ENCODE peak calls at places on chromosomes 13 and 19, in six cellular contexts. One of them, this sample, is unnamed.

GRCh38 chr13:88103824-88104223 is 432.7 kb downstream of the SLITRK5 start:
- DNase-seq in stomach: no peak
- DNase-seq in ascending aorta: no peak
- DNase-seq in cardiac muscle cell: peak; percentile 14
- DNase-seq in thoracic aorta: no peak
- DNase-seq in heart left ventricle: no peak
- DNase-seq in this sample: no peak

GRCh38 chr13:49125964-49126363 is 94.2 kb upstream of the MLNR start:
- DNase-seq in ascending aorta: no peak
- DNase-seq in cardiac muscle cell: no peak
- DNase-seq in thoracic aorta: no peak
- DNase-seq in stomach: no peak
- DNase-seq in heart left ventricle: no peak
- DNase-seq in this sample: no peak

GRCh38 chr13:95298971-95299627 is 2.2 kb downstream of the ABCC4 start:
- DNase-seq in cardiac muscle cell: no peak
- DNase-seq in ascending aorta: no peak
- DNase-seq in thoracic aorta: no peak
- DNase-seq in heart left ventricle: no peak
- DNase-seq in stomach: no peak
- DNase-seq in this sample: no peak

GRCh38 chr13:76707360-76707759 is 178.8 kb downstream of the KCTD12 start:
- DNase-seq in ascending aorta: no peak
- DNase-seq in heart left ventricle: no peak
- DNase-seq in cardiac muscle cell: no peak
- DNase-seq in thoracic aorta: no peak
- DNase-seq in stomach: no peak
- DNase-seq in this sample: no peak

GRCh38 chr13:42740753-42741152 is 40.6 kb upstream of the FAM216B start:
- DNase-seq in ascending aorta: no peak
- DNase-seq in heart left ventricle: peak; percentile 73
- DNase-seq in stomach: peak; percentile 73
- DNase-seq in cardiac muscle cell: no peak
- DNase-seq in thoracic aorta: no peak
- DNase-seq in this sample: no peak

GRCh38 chr13:112170823-112171569 is 104.0 kb downstream of the SOX1 start:
- DNase-seq in thoracic aorta: no peak
- DNase-seq in heart left ventricle: no peak
- DNase-seq in ascending aorta: no peak
- DNase-seq in cardiac muscle cell: no peak
- DNase-seq in stomach: no peak
- DNase-seq in this sample: peak; percentile 46

GRCh38 chr13:107678075-107678689 is 537.2 kb downstream of the LIG4 start:
- DNase-seq in heart left ventricle: no peak
- DNase-seq in cardiac muscle cell: peak; percentile 15
- DNase-seq in ascending aorta: no peak
- DNase-seq in stomach: no peak
- DNase-seq in thoracic aorta: no peak
- DNase-seq in this sample: no peak

GRCh38 chr13:40813662-40814454 is 24.4 kb downstream of the SLC25A15 start:
- DNase-seq in ascending aorta: no peak
- DNase-seq in stomach: no peak
- DNase-seq in thoracic aorta: no peak
- DNase-seq in heart left ventricle: no peak
- DNase-seq in cardiac muscle cell: peak; percentile 36
- DNase-seq in this sample: peak; percentile 38

GRCh38 chr19:29753190-29753933 is 38.3 kb upstream of the C19orf12 start:
- DNase-seq in heart left ventricle: no peak
- DNase-seq in thoracic aorta: no peak
- DNase-seq in stomach: no peak
- DNase-seq in cardiac muscle cell: no peak
- DNase-seq in ascending aorta: no peak
- DNase-seq in this sample: no peak

GRCh38 chr13:85099245-85099644 is 700.0 kb downstream of the SLITRK6 start:
- DNase-seq in ascending aorta: no peak
- DNase-seq in thoracic aorta: no peak
- DNase-seq in stomach: no peak
- DNase-seq in cardiac muscle cell: no peak
- DNase-seq in heart left ventricle: no peak
- DNase-seq in this sample: no peak

GRCh38 chr19:36421749-36422481 is 3.5 kb upstream of the ZFP82 start:
- DNase-seq in ascending aorta: no peak
- DNase-seq in cardiac muscle cell: no peak
- DNase-seq in thoracic aorta: no peak
- DNase-seq in stomach: no peak
- DNase-seq in heart left ventricle: no peak
- DNase-seq in this sample: peak; percentile 79

GRCh38 chr13:96119921-96120320 is 30.0 kb downstream of the HS6ST3 start:
- DNase-seq in stomach: no peak
- DNase-seq in cardiac muscle cell: no peak
- DNase-seq in heart left ventricle: no peak
- DNase-seq in thoracic aorta: no peak
- DNase-seq in ascending aorta: no peak
- DNase-seq in this sample: no peak

GRCh38 chr19:51000426-51000825 is 978 bp downstream of the KLK8 start:
- DNase-seq in heart left ventricle: no peak
- DNase-seq in stomach: no peak
- DNase-seq in thoracic aorta: no peak
- DNase-seq in cardiac muscle cell: no peak
- DNase-seq in ascending aorta: no peak
- DNase-seq in this sample: no peak

GRCh38 chr19:2695288-2695866 is 7.1 kb downstream of the GNG7 start:
- DNase-seq in cardiac muscle cell: peak; percentile 26
- DNase-seq in heart left ventricle: peak; percentile 78
- DNase-seq in stomach: no peak
- DNase-seq in thoracic aorta: no peak
- DNase-seq in ascending aorta: no peak
- DNase-seq in this sample: no peak

GRCh38 chr13:112819816-112820215 is 130.0 kb downstream of the ATP11A start:
- DNase-seq in heart left ventricle: no peak
- DNase-seq in cardiac muscle cell: peak; percentile 60
- DNase-seq in ascending aorta: no peak
- DNase-seq in stomach: peak; percentile 24
- DNase-seq in thoracic aorta: no peak
- DNase-seq in this sample: no peak

GRCh38 chr19:10332158-10332964 is 968 bp downstream of the RAVER1 start:
- DNase-seq in cardiac muscle cell: no peak
- DNase-seq in heart left ventricle: no peak
- DNase-seq in thoracic aorta: no peak
- DNase-seq in ascending aorta: no peak
- DNase-seq in stomach: no peak
- DNase-seq in this sample: no peak

GRCh38 chr19:2969104-2969504 is 8.3 kb upstream of the TLE6 start:
- DNase-seq in thoracic aorta: no peak
- DNase-seq in stomach: peak; percentile 58
- DNase-seq in ascending aorta: no peak
- DNase-seq in heart left ventricle: peak; percentile 81
- DNase-seq in cardiac muscle cell: no peak
- DNase-seq in this sample: no peak

GRCh38 chr19:5389353-5389752 is 48.7 kb upstream of the PTPRS start:
- DNase-seq in cardiac muscle cell: no peak
- DNase-seq in stomach: no peak
- DNase-seq in ascending aorta: no peak
- DNase-seq in heart left ventricle: no peak
- DNase-seq in thoracic aorta: no peak
- DNase-seq in this sample: no peak

GRCh38 chr13:111575719-111576118 is 255.3 kb downstream of the TEX29 start:
- DNase-seq in cardiac muscle cell: no peak
- DNase-seq in ascending aorta: no peak
- DNase-seq in heart left ventricle: no peak
- DNase-seq in thoracic aorta: no peak
- DNase-seq in stomach: no peak
- DNase-seq in this sample: no peak

GRCh38 chr19:29367701-29368306 is 154.9 kb upstream of the UQCRFS1 start:
- DNase-seq in thoracic aorta: no peak
- DNase-seq in heart left ventricle: no peak
- DNase-seq in stomach: no peak
- DNase-seq in cardiac muscle cell: no peak
- DNase-seq in ascending aorta: no peak
- DNase-seq in this sample: no peak

GRCh38 chr19:51224163-51224641 is 678 bp upstream of the CD33 start:
- DNase-seq in thoracic aorta: no peak
- DNase-seq in cardiac muscle cell: no peak
- DNase-seq in ascending aorta: no peak
- DNase-seq in stomach: no peak
- DNase-seq in heart left ventricle: no peak
- DNase-seq in this sample: no peak

GRCh38 chr19:19526581-19527370 is 1.9 kb upstream of the YJEFN3 start:
- DNase-seq in cardiac muscle cell: no peak
- DNase-seq in ascending aorta: no peak
- DNase-seq in heart left ventricle: no peak
- DNase-seq in stomach: no peak
- DNase-seq in thoracic aorta: no peak
- DNase-seq in this sample: no peak

GRCh38 chr19:10416380-10417257 is 3.7 kb upstream of the PDE4A start:
- DNase-seq in thoracic aorta: peak; percentile 68
- DNase-seq in stomach: peak; percentile 90
- DNase-seq in ascending aorta: peak; percentile 74
- DNase-seq in heart left ventricle: peak; percentile 83
- DNase-seq in cardiac muscle cell: peak; percentile 89
- DNase-seq in this sample: peak; percentile 97

GRCh38 chr13:33164331-33164730 is 121.2 kb downstream of the STARD13 start:
- DNase-seq in stomach: no peak
- DNase-seq in cardiac muscle cell: no peak
- DNase-seq in ascending aorta: no peak
- DNase-seq in thoracic aorta: no peak
- DNase-seq in heart left ventricle: no peak
- DNase-seq in this sample: no peak

GRCh38 chr19:19110410-19111137 is 27.7 kb downstream of the TMEM161A start:
- DNase-seq in stomach: no peak
- DNase-seq in cardiac muscle cell: peak; percentile 67
- DNase-seq in ascending aorta: no peak
- DNase-seq in thoracic aorta: no peak
- DNase-seq in heart left ventricle: no peak
- DNase-seq in this sample: peak; percentile 83

GRCh38 chr13:74904547-74904946 is 577.4 kb downstream of the TBC1D4 start:
- DNase-seq in thoracic aorta: no peak
- DNase-seq in heart left ventricle: no peak
- DNase-seq in ascending aorta: no peak
- DNase-seq in stomach: no peak
- DNase-seq in cardiac muscle cell: no peak
- DNase-seq in this sample: no peak

GRCh38 chr19:18137242-18137641 is 15.7 kb upstream of the PIK3R2 start:
- DNase-seq in cardiac muscle cell: no peak
- DNase-seq in thoracic aorta: no peak
- DNase-seq in heart left ventricle: no peak
- DNase-seq in stomach: no peak
- DNase-seq in ascending aorta: no peak
- DNase-seq in this sample: no peak

GRCh38 chr13:96967248-96967745 is 27.0 kb downstream of the OXGR1 start:
- DNase-seq in cardiac muscle cell: no peak
- DNase-seq in heart left ventricle: no peak
- DNase-seq in thoracic aorta: no peak
- DNase-seq in ascending aorta: no peak
- DNase-seq in stomach: no peak
- DNase-seq in this sample: no peak

GRCh38 chr13:61136101-61136500 is 279.5 kb downstream of the PCDH20 start:
- DNase-seq in cardiac muscle cell: peak; percentile 24
- DNase-seq in thoracic aorta: no peak
- DNase-seq in heart left ventricle: no peak
- DNase-seq in stomach: no peak
- DNase-seq in ascending aorta: no peak
- DNase-seq in this sample: no peak

GRCh38 chr13:59094149-59094548 is 1069.6 kb downstream of the DIAPH3 start:
- DNase-seq in stomach: no peak
- DNase-seq in heart left ventricle: no peak
- DNase-seq in cardiac muscle cell: no peak
- DNase-seq in ascending aorta: no peak
- DNase-seq in thoracic aorta: no peak
- DNase-seq in this sample: no peak

GRCh38 chr19:7923295-7924191 is 2.4 kb downstream of the CTXN1 start:
- DNase-seq in stomach: no peak
- DNase-seq in heart left ventricle: no peak
- DNase-seq in ascending aorta: no peak
- DNase-seq in cardiac muscle cell: no peak
- DNase-seq in thoracic aorta: no peak
- DNase-seq in this sample: peak; percentile 74
- H3K4me1 ChIP-seq in stomach: peaks cover 65% of the 10 kb centered on the region
- H3K4me1 ChIP-seq in heart left ventricle: peaks cover 28% of the 10 kb centered on the region
- H3K4me1 ChIP-seq in ascending aorta: peaks cover 27% of the 10 kb centered on the region
- H3K4me1 ChIP-seq in cardiac muscle cell: peaks cover 4% of the 10 kb centered on the region
- H3K4me1 ChIP-seq in thoracic aorta: peaks cover 35% of the 10 kb centered on the region
- H3K4me1 ChIP-seq in this sample: peaks cover 31% of the 10 kb centered on the region

DNA sequence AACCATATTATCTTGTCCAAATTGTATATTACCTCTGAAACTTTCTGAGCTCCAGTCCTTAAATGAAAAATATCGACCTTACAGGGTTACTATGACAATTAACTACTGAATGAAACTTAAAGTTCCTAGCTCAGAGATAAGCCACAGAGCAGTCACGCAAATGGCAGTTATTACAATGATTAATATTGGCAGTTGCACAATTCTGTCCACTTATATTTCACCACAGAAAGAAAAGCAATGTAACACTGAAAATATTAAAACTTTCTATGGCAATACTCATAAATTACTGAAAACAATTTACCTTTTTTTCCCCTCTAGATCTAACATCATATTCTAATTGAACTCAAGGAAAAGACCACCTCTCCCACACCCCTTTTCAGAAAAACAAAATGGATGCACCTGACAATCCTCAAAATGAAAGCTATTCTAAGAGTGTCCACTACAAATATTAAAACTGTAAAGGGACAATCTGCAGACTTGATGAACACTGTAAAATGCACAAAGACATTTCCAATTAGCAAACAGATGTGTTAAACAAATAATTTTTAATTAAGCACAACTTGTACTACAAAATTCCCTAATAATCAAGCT is 14.6 kb downstream of the LNX2 start:
- DNase-seq in ascending aorta: no peak
- DNase-seq in cardiac muscle cell: no peak
- DNase-seq in thoracic aorta: no peak
- DNase-seq in stomach: no peak
- DNase-seq in heart left ventricle: no peak
- DNase-seq in this sample: no peak
- H3K27ac ChIP-seq in ascending aorta: no peak overlapping the region
- H3K27ac ChIP-seq in cardiac muscle cell: no peak overlapping the region
- H3K27ac ChIP-seq in thoracic aorta: no peak overlapping the region
- H3K27ac ChIP-seq in stomach: no peak overlapping the region
- H3K27ac ChIP-seq in heart left ventricle: peak overlapping the region; percentile 77
- H3K27ac ChIP-seq in this sample: no peak overlapping the region

GRCh38 chr19:53772943-53773342 is 51.2 kb downstream of the NLRP12 start:
- DNase-seq in ascending aorta: no peak
- DNase-seq in cardiac muscle cell: peak; percentile 74
- DNase-seq in heart left ventricle: no peak
- DNase-seq in thoracic aorta: peak; percentile 9
- DNase-seq in stomach: peak; percentile 44
- DNase-seq in this sample: no peak
- TF ChIP-seq CTCF in ascending aorta: peak; percentile 53
- TF ChIP-seq CTCF in cardiac muscle cell: peak; percentile 78
- TF ChIP-seq CTCF in heart left ventricle: peak; percentile 67
- TF ChIP-seq CTCF in thoracic aorta: peak; percentile 59
- TF ChIP-seq CTCF in stomach: no peak
- TF ChIP-seq CTCF in this sample: peak; percentile 48

DNA sequence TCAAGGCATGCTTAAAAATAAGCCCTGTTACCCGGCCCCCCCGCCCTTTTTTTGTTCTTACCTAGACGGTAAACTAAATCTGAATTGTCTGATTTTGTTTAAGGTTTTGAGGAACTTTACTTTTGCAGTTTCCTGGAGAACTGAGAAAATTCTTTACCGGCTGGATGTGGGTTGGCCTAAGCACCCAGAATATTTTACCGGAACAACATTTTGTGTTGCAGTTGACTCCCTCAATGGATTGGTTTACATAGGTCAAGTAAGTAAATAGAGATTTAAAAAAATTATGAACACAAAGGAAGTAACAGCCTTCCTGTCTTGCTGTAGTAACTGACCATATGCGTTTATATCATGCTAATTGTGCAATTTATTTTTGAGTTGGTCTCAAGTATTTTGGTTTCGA is 777 bp downstream of the NHLRC3 start:
- DNase-seq in ascending aorta: no peak
- DNase-seq in stomach: no peak
- DNase-seq in cardiac muscle cell: no peak
- DNase-seq in heart left ventricle: no peak
- DNase-seq in thoracic aorta: no peak
- DNase-seq in this sample: no peak
- H3K4me1 ChIP-seq in ascending aorta: no peaks in the 10 kb centered on the region
- H3K4me1 ChIP-seq in stomach: peaks cover 46% of the 10 kb centered on the region
- H3K4me1 ChIP-seq in cardiac muscle cell: peaks cover 25% of the 10 kb centered on the region
- H3K4me1 ChIP-seq in heart left ventricle: peaks cover 13% of the 10 kb centered on the region
- H3K4me1 ChIP-seq in thoracic aorta: peaks cover 34% of the 10 kb centered on the region
- H3K4me1 ChIP-seq in this sample: peaks cover 29% of the 10 kb centered on the region